ENCODE peak calls at places on chromosome 21, in four cellular contexts. One of them, this sample, is unnamed.

GRCh38 chr21:16040601-16041000 is 310.8 kb downstream of the USP25 start:
- DNase-seq in anterior cingulate cortex: no peak
- DNase-seq in frontal cortex: no peak
- DNase-seq in NCI-H2081: no peak
- DNase-seq in this sample: no peak

GRCh38 chr21:24514081-24514733 is 1093.1 kb downstream of the MRPL39 start:
- DNase-seq in anterior cingulate cortex: no peak
- DNase-seq in NCI-H2081: no peak
- DNase-seq in frontal cortex: no peak
- DNase-seq in this sample: no peak

GRCh38 chr21:15749868-15750174 is 20.0 kb downstream of the USP25 start:
- DNase-seq in frontal cortex: no peak
- DNase-seq in anterior cingulate cortex: no peak
- DNase-seq in NCI-H2081: no peak
- DNase-seq in this sample: no peak

GRCh38 chr21:10616535-10616934 is 95.2 kb downstream of the TPTE start:
- DNase-seq in frontal cortex: no peak
- DNase-seq in anterior cingulate cortex: no peak
- DNase-seq in NCI-H2081: no peak
- DNase-seq in this sample: no peak

GRCh38 chr21:34186119-34186719 is 112.8 kb downstream of the MRPS6 start:
- DNase-seq in frontal cortex: no peak
- DNase-seq in anterior cingulate cortex: no peak
- DNase-seq in NCI-H2081: no peak
- DNase-seq in this sample: no peak

GRCh38 chr21:44088401-44088780 is 18.8 kb upstream of the PWP2 start:
- DNase-seq in frontal cortex: no peak
- DNase-seq in NCI-H2081: no peak
- DNase-seq in anterior cingulate cortex: no peak
- DNase-seq in this sample: no peak

GRCh38 chr21:45406801-45407628 is 2.0 kb downstream of the COL18A1 start:
- DNase-seq in anterior cingulate cortex: no peak
- DNase-seq in NCI-H2081: no peak
- DNase-seq in frontal cortex: no peak
- DNase-seq in this sample: no peak

GRCh38 chr21:45709127-45709526 is 65.6 kb downstream of the PCBP3 start:
- DNase-seq in NCI-H2081: no peak
- DNase-seq in frontal cortex: no peak
- DNase-seq in anterior cingulate cortex: no peak
- DNase-seq in this sample: no peak